ENCODE peak calls at places on chromosomes 3 and 15, in ten cellular contexts. V, J, K, U, B, H, G, O, Q and C are unnamed samples.

GRCh38 chr15:43544266-43544665 is 26.9 kb downstream of the MAP1A start:
- DNase-seq in V (no peak), J (no peak), K (no peak), U (no peak), B (no peak), H (no peak), G (no peak), O (no peak), Q (no peak), C (no peak)

GRCh38 chr3:164351126-164351525 is 727.2 kb downstream of the SI start:
- DNase-seq in V (peak; percentile 5), J (no peak), K (no peak), U (no peak), B (no peak), H (no peak), G (no peak), O (no peak), Q (peak; percentile 29), C (no peak)

GRCh38 chr3:195823286-195823685 is 11.6 kb upstream of the MUC4 start:
- DNase-seq in V (no peak), J (no peak), K (no peak), U (no peak), B (no peak), H (no peak), G (no peak), O (peak; percentile 86), Q (no peak), C (no peak)

GRCh38 chr3:32325957-32326356 is 65.7 kb upstream of the CMTM7 start:
- DNase-seq in V (no peak), J (peak; percentile 6), K (no peak), U (no peak), B (no peak), H (no peak), G (no peak), O (no peak), Q (no peak), C (no peak)

GRCh38 chr3:24683511-24684384 is 189.1 kb upstream of the THRB start:
- DNase-seq in V (peak; percentile 53), J (peak; percentile 34), K (no peak), U (no peak), B (peak; percentile 68), H (no peak), G (no peak), O (no peak), Q (peak; percentile 50), C (no peak)

GRCh38 chr3:4741404-4742307 is 237.6 kb upstream of the BHLHE40 start:
- DNase-seq in V (peak; percentile 94), J (peak; percentile 89), K (no peak), U (no peak), B (peak; percentile 93), H (no peak), G (peak; percentile 74), O (peak; percentile 69), Q (peak; percentile 90), C (no peak)

GRCh38 chr3:122004123-122004522 is 17.9 kb downstream of the ILDR1 start:
- DNase-seq in V (no peak), J (no peak), K (no peak), U (no peak), B (no peak), H (no peak), G (no peak), O (no peak), Q (no peak), C (no peak)

GRCh38 chr3:138202945-138203701 is 16.0 kb downstream of the ARMC8 start:
- DNase-seq in V (no peak), J (no peak), K (no peak), U (no peak), B (no peak), H (no peak), G (no peak), O (no peak), Q (no peak), C (no peak)

GRCh38 chr3:114846252-114846651 is 300.8 kb downstream of the ZBTB20 start:
- DNase-seq in V (no peak), J (no peak), K (no peak), U (no peak), B (peak; percentile 4), H (no peak), G (no peak), O (no peak), Q (no peak), C (no peak)

GRCh38 chr3:169172535-169172934 is 491.0 kb downstream of the MECOM start:
- DNase-seq in V (no peak), J (peak; percentile 42), K (no peak), U (no peak), B (no peak), H (no peak), G (no peak), O (no peak), Q (no peak), C (no peak)

GRCh38 chr3:127158614-127159221 is 34.2 kb upstream of the PRR23E start:
- DNase-seq in V (no peak), J (peak; percentile 20), K (peak; percentile 62), U (no peak), B (peak; percentile 86), H (no peak), G (no peak), O (no peak), Q (no peak), C (peak; percentile 11)

GRCh38 chr3:175940881-175941280 is 1081.7 kb downstream of the NAALADL2 start:
- DNase-seq in V (no peak), J (no peak), K (no peak), U (no peak), B (peak; percentile 72), H (no peak), G (no peak), O (no peak), Q (no peak), C (no peak)

GRCh38 chr15:42996871-42997270 is 76.3 kb upstream of the TTBK2 start:
- DNase-seq in V (no peak), J (no peak), K (no peak), U (no peak), B (no peak), H (no peak), G (no peak), O (no peak), Q (no peak), C (no peak)

GRCh38 chr3:190697901-190698300 is 164.6 kb downstream of the GMNC start:
- DNase-seq in V (peak; percentile 48), J (no peak), K (no peak), U (no peak), B (no peak), H (no peak), G (no peak), O (no peak), Q (no peak), C (no peak)

GRCh38 chr3:170469151-170470062 is 50.7 kb downstream of the CLDN11 start:
- DNase-seq in V (peak; percentile 77), J (no peak), K (no peak), U (no peak), B (peak; percentile 52), H (no peak), G (no peak), O (no peak), Q (no peak), C (no peak)

GRCh38 chr3:130707914-130708601 is 38.6 kb downstream of the PIK3R4 start:
- DNase-seq in V (peak; percentile 20), J (no peak), K (no peak), U (no peak), B (no peak), H (no peak), G (no peak), O (no peak), Q (no peak), C (no peak)

GRCh38 chr3:45795882-45796765 is at the start of gene SLC6A20:
- DNase-seq in V (no peak), J (no peak), K (peak; percentile 19), U (no peak), B (no peak), H (no peak), G (no peak), O (no peak), Q (no peak), C (no peak)

GRCh38 chr3:126523745-126524428 is at the start of gene CHST13:
- DNase-seq in V (peak; percentile 12), J (peak; percentile 19), K (no peak), U (no peak), B (peak; percentile 60), H (no peak), G (peak; percentile 52), O (no peak), Q (no peak), C (no peak)

GRCh38 chr3:122916580-122916979 is 111.0 kb downstream of the SEMA5B start:
- DNase-seq in V (no peak), J (no peak), K (no peak), U (no peak), B (peak; percentile 15), H (no peak), G (no peak), O (no peak), Q (no peak), C (no peak)

GRCh38 chr3:158368271-158368670 is 202.7 kb upstream of the MLF1 start:
- DNase-seq in V (no peak), J (no peak), K (no peak), U (no peak), B (peak; percentile 77), H (no peak), G (no peak), O (no peak), Q (no peak), C (no peak)

GRCh38 chr3:157913751-157914150 is 192.5 kb downstream of the SHOX2 start:
- DNase-seq in V (peak; percentile 29), J (no peak), K (no peak), U (no peak), B (no peak), H (no peak), G (no peak), O (no peak), Q (no peak), C (no peak)

GRCh38 chr15:87121357-87121756 is 1041.7 kb downstream of the AGBL1 start:
- DNase-seq in V (no peak), J (no peak), K (no peak), U (no peak), B (peak; percentile 8), H (no peak), G (no peak), O (no peak), Q (no peak), C (no peak)

GRCh38 chr3:27080126-27080525 is 289.1 kb downstream of the NEK10 start:
- DNase-seq in V (peak; percentile 10), J (no peak), K (no peak), U (no peak), B (no peak), H (no peak), G (no peak), O (no peak), Q (no peak), C (no peak)

GRCh38 chr15:80645494-80646065 is 49.5 kb upstream of the ABHD17C start:
- DNase-seq in V (no peak), J (no peak), K (no peak), U (no peak), B (no peak), H (no peak), G (no peak), O (no peak), Q (no peak), C (no peak)

GRCh38 chr3:64158334-64158733 is 66.9 kb downstream of the PRICKLE2 start:
- DNase-seq in V (no peak), J (no peak), K (no peak), U (no peak), B (peak; percentile 55), H (no peak), G (no peak), O (no peak), Q (no peak), C (no peak)

GRCh38 chr3:169744332-169745054 is 20.4 kb downstream of the TERC start:
- DNase-seq in V (no peak), J (no peak), K (no peak), U (no peak), B (peak; percentile 71), H (no peak), G (no peak), O (no peak), Q (no peak), C (no peak)

GRCh38 chr3:58175098-58175428 is 35.7 kb downstream of the DNASE1L3 start:
- DNase-seq in V (no peak), J (no peak), K (no peak), U (no peak), B (no peak), H (no peak), G (no peak), O (no peak), Q (no peak), C (no peak)

GRCh38 chr3:72907851-72908620 is 20.2 kb downstream of the GXYLT2 start:
- DNase-seq in V (peak; percentile 65), J (no peak), K (no peak), U (no peak), B (no peak), H (no peak), G (peak; percentile 62), O (no peak), Q (no peak), C (no peak)